ENCODE peak calls at places on chromosomes 3 and 15, in seven cellular contexts. One of them, this sample, is unnamed.

GRCh38 chr3:148612278-148612677 is 85.4 kb upstream of the AGTR1 start:
- DNase-seq in cardiac fibroblast: no peak
- DNase-seq in HuH-7: no peak
- DNase-seq in epithelial cell of esophagus: no peak
- DNase-seq in A172: no peak
- DNase-seq in CD4-positive, alpha-beta memory T cell: no peak
- DNase-seq in sigmoid colon: no peak
- DNase-seq in this sample: no peak

GRCh38 chr3:194598771-194599557 is 34.3 kb downstream of the TMEM44 start:
- DNase-seq in cardiac fibroblast: peak
- DNase-seq in HuH-7: no peak
- DNase-seq in epithelial cell of esophagus: no peak
- DNase-seq in A172: peak
- DNase-seq in CD4-positive, alpha-beta memory T cell: no peak
- DNase-seq in sigmoid colon: no peak
- DNase-seq in this sample: no peak

GRCh38 chr3:11878837-11879236 is 32.2 kb upstream of the TAMM41 start:
- DNase-seq in cardiac fibroblast: no peak
- DNase-seq in HuH-7: no peak
- DNase-seq in epithelial cell of esophagus: no peak
- DNase-seq in A172: no peak
- DNase-seq in CD4-positive, alpha-beta memory T cell: no peak
- DNase-seq in sigmoid colon: no peak
- DNase-seq in this sample: no peak

GRCh38 chr3:64906011-64906410 is 218.2 kb upstream of the ADAMTS9 start:
- DNase-seq in cardiac fibroblast: no peak
- DNase-seq in HuH-7: no peak
- DNase-seq in epithelial cell of esophagus: no peak
- DNase-seq in A172: no peak
- DNase-seq in CD4-positive, alpha-beta memory T cell: no peak
- DNase-seq in sigmoid colon: no peak
- DNase-seq in this sample: no peak

GRCh38 chr3:108124337-108125150 is 33.7 kb upstream of the CD47 start:
- DNase-seq in cardiac fibroblast: peak
- DNase-seq in HuH-7: no peak
- DNase-seq in epithelial cell of esophagus: no peak
- DNase-seq in A172: no peak
- DNase-seq in CD4-positive, alpha-beta memory T cell: peak
- DNase-seq in sigmoid colon: no peak
- DNase-seq in this sample: peak

GRCh38 chr15:65084500-65085206 is 8.1 kb downstream of the KBTBD13 start:
- DNase-seq in cardiac fibroblast: no peak
- DNase-seq in HuH-7: no peak
- DNase-seq in epithelial cell of esophagus: no peak
- DNase-seq in A172: no peak
- DNase-seq in CD4-positive, alpha-beta memory T cell: no peak
- DNase-seq in sigmoid colon: peak
- DNase-seq in this sample: no peak

GRCh38 chr3:167738037-167738436 is 2.5 kb downstream of the SERPINI1 start:
- DNase-seq in cardiac fibroblast: no peak
- DNase-seq in HuH-7: no peak
- DNase-seq in epithelial cell of esophagus: no peak
- DNase-seq in A172: no peak
- DNase-seq in CD4-positive, alpha-beta memory T cell: no peak
- DNase-seq in sigmoid colon: no peak
- DNase-seq in this sample: no peak

GRCh38 chr3:61574854-61575253 is 13.5 kb downstream of the PTPRG start:
- DNase-seq in cardiac fibroblast: peak
- DNase-seq in HuH-7: no peak
- DNase-seq in epithelial cell of esophagus: peak
- DNase-seq in A172: peak
- DNase-seq in CD4-positive, alpha-beta memory T cell: no peak
- DNase-seq in sigmoid colon: no peak
- DNase-seq in this sample: no peak

GRCh38 chr3:52136513-52136912 is 17.7 kb downstream of the POC1A start:
- DNase-seq in cardiac fibroblast: no peak
- DNase-seq in HuH-7: no peak
- DNase-seq in epithelial cell of esophagus: no peak
- DNase-seq in A172: no peak
- DNase-seq in CD4-positive, alpha-beta memory T cell: no peak
- DNase-seq in sigmoid colon: no peak
- DNase-seq in this sample: no peak

This sample was measured in naive thymus-derived CD4-positive, alpha-beta T cell.